ENCODE peak calls at places on chromosomes 11 and 22, in eight cellular contexts. A is coronary artery, D is neural progenitor cell, C is sigmoid colon, N is heart left ventricle, W is A549, S is aorta, F is neuronal stem cell. V is an unnamed sample.

GRCh38 chr11:10358696-10359095 is 53.8 kb downstream of the ADM start:
- DNase-seq in A (no peak), D (no peak), C (no peak), N (no peak), W (no peak), S (no peak), F (no peak), V (no peak)

GRCh38 chr11:104198576-104198975 is 34.6 kb upstream of the PDGFD start:
- DNase-seq in A (no peak), D (no peak), C (no peak), N (no peak), W (no peak), S (no peak), F (no peak), V (no peak)

GRCh38 chr11:47507868-47508594 is 44.9 kb downstream of the CELF1 start:
- DNase-seq in A (no peak), D (no peak), C (no peak), N (no peak), W (no peak), S (no peak), F (no peak), V (no peak)

GRCh38 chr11:2213384-2213842 is 41.8 kb upstream of the TH start:
- DNase-seq in A (peak), D (peak), C (peak), N (no peak), W (no peak), S (peak), F (no peak), V (no peak)

GRCh38 chr11:11780843-11781242 is 60.9 kb upstream of the USP47 start:
- DNase-seq in A (no peak), D (no peak), C (no peak), N (no peak), W (no peak), S (no peak), F (no peak), V (no peak)

GRCh38 chr11:74138572-74138971 is 32.2 kb downstream of the C2CD3 start:
- DNase-seq in A (no peak), D (no peak), C (no peak), N (no peak), W (peak), S (no peak), F (peak), V (peak)

GRCh38 chr11:117384045-117384444 is 56.4 kb downstream of the CEP164 start:
- DNase-seq in A (no peak), D (no peak), C (peak), N (no peak), W (peak), S (no peak), F (no peak), V (no peak)

GRCh38 chr11:116984589-116984988 is 113.6 kb downstream of the SIK3 start:
- DNase-seq in A (no peak), D (no peak), C (no peak), N (no peak), W (no peak), S (no peak), F (no peak), V (peak)

GRCh38 chr22:40070701-40071100 is 75.9 kb downstream of the FAM83F start:
- DNase-seq in A (no peak), D (no peak), C (no peak), N (no peak), W (no peak), S (no peak), F (no peak), V (peak)

GRCh38 chr11:127003260-127003981 is 2.9 kb upstream of the KIRREL3 start:
- DNase-seq in A (no peak), D (peak), C (no peak), N (no peak), W (peak), S (no peak), F (peak), V (peak)

GRCh38 chr11:39365809-39366436 is 2093.5 kb downstream of the LRRC4C start:
- DNase-seq in A (no peak), D (peak), C (no peak), N (no peak), W (peak), S (no peak), F (peak), V (no peak)

GRCh38 chr11:74672956-74673895 is 58.0 kb downstream of the CHRDL2 start:
- DNase-seq in A (peak), D (no peak), C (peak), N (peak), W (peak), S (peak), F (no peak), V (no peak)

GRCh38 chr11:46446343-46446751 is 54.8 kb upstream of the CHRM4 start:
- DNase-seq in A (no peak), D (no peak), C (no peak), N (no peak), W (no peak), S (no peak), F (no peak), V (peak)

GRCh38 chr11:11988862-11989261 is 19.6 kb downstream of the DKK3 start:
- DNase-seq in A (no peak), D (no peak), C (no peak), N (no peak), W (no peak), S (no peak), F (no peak), V (no peak)

GRCh38 chr22:27115410-27115809 is 458.0 kb downstream of the MIAT start:
- DNase-seq in A (no peak), D (no peak), C (no peak), N (no peak), W (no peak), S (no peak), F (no peak), V (no peak)

GRCh38 chr11:86576946-86577624 is 95.3 kb downstream of the ME3 start:
- DNase-seq in A (no peak), D (no peak), C (no peak), N (no peak), W (no peak), S (no peak), F (no peak), V (no peak)

GRCh38 chr11:29224739-29225384 is 792.0 kb downstream of the KCNA4 start:
- DNase-seq in A (no peak), D (peak), C (no peak), N (no peak), W (no peak), S (no peak), F (no peak), V (no peak)

GRCh38 chr11:83671295-83671694 is 385.1 kb upstream of the CCDC90B start:
- DNase-seq in A (no peak), D (no peak), C (no peak), N (no peak), W (no peak), S (no peak), F (no peak), V (no peak)

GRCh38 chr11:73271936-73272679 is at the start of gene P2RY6:
- DNase-seq in A (peak), D (no peak), C (peak), N (peak), W (peak), S (peak), F (no peak), V (peak)

GRCh38 chr11:43959321-43959995 is 17.0 kb downstream of the C11orf96 start:
- DNase-seq in A (peak), D (no peak), C (no peak), N (no peak), W (no peak), S (no peak), F (no peak), V (peak)

GRCh38 chr11:128367573-128367972 is 219.8 kb downstream of the ETS1 start:
- DNase-seq in A (no peak), D (no peak), C (no peak), N (no peak), W (no peak), S (no peak), F (no peak), V (no peak)

GRCh38 chr11:64208796-64209562 is 2.5 kb downstream of the FERMT3 start:
- DNase-seq in A (no peak), D (peak), C (no peak), N (peak), W (no peak), S (no peak), F (no peak), V (no peak)

GRCh38 chr11:37984991-37985390 is 1387.0 kb upstream of the RAG2 start:
- DNase-seq in A (no peak), D (no peak), C (no peak), N (no peak), W (no peak), S (no peak), F (no peak), V (no peak)

GRCh38 chr11:114098927-114099326 is 39.4 kb downstream of the ZBTB16 start:
- DNase-seq in A (no peak), D (no peak), C (no peak), N (no peak), W (no peak), S (no peak), F (no peak), V (no peak)

GRCh38 chr11:79221417-79222130 is 219.3 kb downstream of the TENM4 start:
- DNase-seq in A (no peak), D (no peak), C (no peak), N (no peak), W (no peak), S (no peak), F (no peak), V (no peak)

GRCh38 chr11:57662893-57663292 is 5.0 kb upstream of the ZDHHC5 start:
- DNase-seq in A (no peak), D (no peak), C (no peak), N (no peak), W (peak), S (no peak), F (no peak), V (no peak)

GRCh38 chr22:20211997-20212753 is 55.9 kb downstream of the RTN4R start:
- DNase-seq in A (no peak), D (no peak), C (peak), N (peak), W (no peak), S (peak), F (no peak), V (peak)

GRCh38 chr11:64131657-64132387 is 34.1 kb downstream of the MACROD1 start:
- DNase-seq in A (no peak), D (peak), C (no peak), N (no peak), W (no peak), S (no peak), F (no peak), V (peak)

GRCh38 chr11:45593992-45594391 is 71.4 kb downstream of the CHST1 start:
- DNase-seq in A (no peak), D (no peak), C (peak), N (no peak), W (peak), S (no peak), F (no peak), V (no peak)

GRCh38 chr11:78030429-78031325 is 7.6 kb upstream of the KCTD14 start:
- DNase-seq in A (no peak), D (peak), C (peak), N (peak), W (peak), S (peak), F (no peak), V (peak)

GRCh38 chr11:48116437-48116836 is 100.2 kb upstream of the OR4B1 start:
- DNase-seq in A (no peak), D (no peak), C (no peak), N (no peak), W (no peak), S (no peak), F (no peak), V (no peak)

GRCh38 chr11:44651535-44652130 is 75.1 kb upstream of the TSPAN18 start:
- DNase-seq in A (no peak), D (no peak), C (no peak), N (no peak), W (no peak), S (no peak), F (no peak), V (no peak)

GRCh38 chr11:40513281-40513680 is 946.2 kb downstream of the LRRC4C start:
- DNase-seq in A (no peak), D (peak), C (no peak), N (no peak), W (no peak), S (no peak), F (peak), V (peak)

GRCh38 chr11:67489203-67489859 is 6.5 kb downstream of the AIP start:
- DNase-seq in A (no peak), D (no peak), C (no peak), N (no peak), W (no peak), S (peak), F (no peak), V (no peak)

GRCh38 chr22:28208036-28208435 is 289.0 kb upstream of the PITPNB start:
- DNase-seq in A (no peak), D (no peak), C (no peak), N (no peak), W (no peak), S (no peak), F (no peak), V (no peak)

GRCh38 chr11:64165482-64165841 is 451 bp downstream of the MACROD1 start:
- DNase-seq in A (no peak), D (no peak), C (no peak), N (no peak), W (peak), S (no peak), F (no peak), V (no peak)

GRCh38 chr22:42172385-42173172 is 42.0 kb upstream of the CYP2D6 start:
- DNase-seq in A (no peak), D (no peak), C (no peak), N (no peak), W (no peak), S (no peak), F (no peak), V (no peak)

GRCh38 chr11:35364101-35364780 is 55.1 kb downstream of the SLC1A2 start:
- DNase-seq in A (peak), D (peak), C (peak), N (peak), W (peak), S (peak), F (no peak), V (peak)
- H3K27ac ChIP-seq in A (peak), D (no peak), C (peak), N (peak), W (peak), S (peak), F (no peak), V (no peak)

GRCh38 chr11:7643323-7643722 is 30.0 kb downstream of the CYB5R2 start:
- DNase-seq in A (no peak), D (peak), C (no peak), N (no peak), W (no peak), S (no peak), F (no peak), V (no peak)

GRCh38 chr11:7639643-7640025 is 33.7 kb downstream of the CYB5R2 start:
- DNase-seq in A (no peak), D (no peak), C (no peak), N (no peak), W (no peak), S (no peak), F (no peak), V (no peak)

GRCh38 chr11:7642747-7643146 is 30.6 kb downstream of the CYB5R2 start:
- DNase-seq in A (no peak), D (no peak), C (no peak), N (no peak), W (no peak), S (no peak), F (no peak), V (no peak)

GRCh38 chr11:7638710-7639642 is 34.3 kb downstream of the CYB5R2 start:
- DNase-seq in A (no peak), D (no peak), C (peak), N (peak), W (no peak), S (peak), F (no peak), V (no peak)

GRCh38 chr11:7640826-7641225 is 32.5 kb downstream of the CYB5R2 start:
- DNase-seq in A (no peak), D (no peak), C (no peak), N (no peak), W (no peak), S (no peak), F (no peak), V (no peak)
- H3K27ac ChIP-seq in A (no peak), D (no peak), C (no peak), N (no peak), W (no peak), S (no peak), F (no peak), V (no peak)

DNA sequence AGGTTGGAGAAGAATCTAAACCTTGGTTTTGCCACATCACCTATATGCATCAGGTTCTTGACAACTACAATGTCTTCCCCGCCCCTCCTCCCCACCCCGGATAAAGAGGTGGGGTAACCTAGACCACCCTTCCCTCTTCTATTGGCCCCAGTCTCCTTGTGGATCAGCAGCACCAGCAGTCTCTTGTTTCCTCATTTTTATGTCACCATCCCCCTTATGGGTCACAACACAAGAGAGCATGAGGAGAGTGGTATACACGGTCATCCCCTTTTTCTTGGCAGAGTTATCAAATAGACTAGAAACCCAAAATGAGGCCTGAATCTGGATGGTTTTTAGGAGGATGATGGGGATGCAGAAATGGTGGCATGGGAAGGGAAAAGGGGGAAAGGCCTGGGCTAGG is 1.2 kb downstream of the MS4A4E start:
- DNase-seq in A (no peak), D (no peak), C (no peak), N (no peak), W (no peak), S (no peak), F (no peak), V (no peak)
- H3K27ac ChIP-seq in A (peak), D (no peak), C (no peak), N (no peak), W (no peak), S (no peak), F (no peak), V (no peak)

GRCh38 chr11:76798202-76798581 is 15.0 kb downstream of the TSKU start:
- DNase-seq in A (peak), D (no peak), C (peak), N (no peak), W (no peak), S (no peak), F (no peak), V (no peak)
- H3K27ac ChIP-seq in A (peak), D (no peak), C (peak), N (no peak), W (peak), S (no peak), F (no peak), V (no peak)

DNA sequence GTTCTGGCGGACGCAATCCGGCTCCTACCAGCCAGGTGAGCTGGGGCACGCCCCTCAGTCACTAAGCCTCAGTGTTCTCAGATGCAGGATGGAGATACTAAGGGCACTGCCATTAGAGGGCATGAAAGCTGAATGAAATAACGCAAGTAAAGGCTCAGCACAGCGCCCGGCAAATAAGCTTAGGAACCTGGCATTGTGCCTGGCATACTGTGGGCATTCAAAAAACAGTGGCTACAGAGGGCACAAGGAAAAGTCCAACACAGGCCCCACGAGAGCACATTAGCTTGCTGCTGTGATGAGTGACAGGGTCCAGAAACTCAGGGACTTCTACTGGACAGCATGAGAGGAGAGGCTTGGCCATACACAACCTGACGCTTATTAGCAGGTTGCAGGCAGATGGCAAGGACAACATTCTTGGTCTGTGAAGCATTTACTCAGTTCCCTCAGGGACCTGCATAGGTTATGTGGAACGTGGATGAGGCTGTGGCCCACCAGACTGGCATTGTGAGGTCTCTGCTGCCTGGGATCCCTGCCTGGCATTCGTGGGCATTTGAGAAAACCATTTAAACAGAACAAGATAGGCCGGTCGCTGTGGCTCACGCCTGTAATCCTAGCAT is 12.2 kb downstream of the TXN2 start:
- DNase-seq in A (peak), D (no peak), C (peak), N (peak), W (no peak), S (no peak), F (no peak), V (no peak)
- H3K27ac ChIP-seq in A (peak), D (no peak), C (peak), N (peak), W (peak), S (no peak), F (no peak), V (peak)

DNA sequence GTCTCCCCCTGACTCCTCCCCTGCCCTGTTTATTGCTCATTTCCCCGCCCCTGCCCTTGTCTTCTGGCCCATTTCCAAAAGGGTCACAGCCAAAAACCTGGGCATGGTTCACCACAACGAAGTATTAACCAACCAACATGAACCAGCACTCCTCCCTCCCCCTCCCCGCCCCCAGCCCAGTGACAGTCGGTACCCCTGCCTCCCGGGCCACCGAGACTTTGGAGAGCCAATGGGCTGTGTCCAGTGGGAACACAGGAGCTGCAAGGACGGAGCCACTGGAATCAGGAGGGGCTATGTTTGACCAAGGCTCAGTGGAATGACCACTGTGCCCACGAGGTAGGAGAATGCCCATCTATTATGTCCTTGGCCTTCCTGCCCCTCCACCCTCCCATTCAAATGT is 63.0 kb downstream of the BTG4 start:
- DNase-seq in A (peak), D (no peak), C (no peak), N (no peak), W (no peak), S (no peak), F (no peak), V (no peak)
- H3K27ac ChIP-seq in A (no peak), D (no peak), C (no peak), N (no peak), W (no peak), S (no peak), F (no peak), V (no peak)

GRCh38 chr22:50114221-50114981 is 24.6 kb downstream of the MOV10L1 start:
- DNase-seq in A (no peak), D (peak), C (no peak), N (no peak), W (no peak), S (no peak), F (no peak), V (peak)
- H3K27ac ChIP-seq in A (peak), D (no peak), C (no peak), N (no peak), W (peak), S (no peak), F (peak), V (peak)

V was measured in cardiac muscle cell.